ENCODE peak calls at places on chromosomes 6 and 20, in eight cellular contexts. One of them, this sample, is unnamed.

GRCh38 chr20:60262967-60263603 is 304.9 kb downstream of the CDH26 start:
- DNase-seq in neural crest cell: peak
- DNase-seq in neural progenitor cell: peak
- DNase-seq in Calu3: peak
- DNase-seq in fibroblast of mammary gland: peak
- DNase-seq in body of pancreas: no peak
- DNase-seq in GM12864: no peak
- DNase-seq in fibroblast of pulmonary artery: no peak
- DNase-seq in this sample: peak

GRCh38 chr20:25040438-25040831 is 17.5 kb downstream of the ACSS1 start:
- DNase-seq in neural crest cell: no peak
- DNase-seq in neural progenitor cell: no peak
- DNase-seq in Calu3: no peak
- DNase-seq in fibroblast of mammary gland: peak
- DNase-seq in body of pancreas: peak
- DNase-seq in GM12864: no peak
- DNase-seq in fibroblast of pulmonary artery: peak
- DNase-seq in this sample: no peak

GRCh38 chr6:27836080-27836782 is 76.0 kb downstream of the OR2B2 start:
- DNase-seq in neural crest cell: no peak
- DNase-seq in neural progenitor cell: no peak
- DNase-seq in Calu3: no peak
- DNase-seq in fibroblast of mammary gland: no peak
- DNase-seq in body of pancreas: no peak
- DNase-seq in GM12864: no peak
- DNase-seq in fibroblast of pulmonary artery: no peak
- DNase-seq in this sample: no peak

GRCh38 chr6:95690328-95690727 is 113.0 kb downstream of the MANEA start:
- DNase-seq in neural crest cell: no peak
- DNase-seq in neural progenitor cell: no peak
- DNase-seq in Calu3: no peak
- DNase-seq in fibroblast of mammary gland: no peak
- DNase-seq in body of pancreas: no peak
- DNase-seq in GM12864: no peak
- DNase-seq in fibroblast of pulmonary artery: no peak
- DNase-seq in this sample: no peak

GRCh38 chr6:54614499-54615195 is 231.9 kb upstream of the FAM83B start:
- DNase-seq in neural crest cell: no peak
- DNase-seq in neural progenitor cell: peak
- DNase-seq in Calu3: no peak
- DNase-seq in fibroblast of mammary gland: no peak
- DNase-seq in body of pancreas: no peak
- DNase-seq in GM12864: no peak
- DNase-seq in fibroblast of pulmonary artery: no peak
- DNase-seq in this sample: no peak

GRCh38 chr20:57457243-57457761 is 66.1 kb downstream of the RBM38 start:
- DNase-seq in neural crest cell: no peak
- DNase-seq in neural progenitor cell: no peak
- DNase-seq in Calu3: no peak
- DNase-seq in fibroblast of mammary gland: no peak
- DNase-seq in body of pancreas: no peak
- DNase-seq in GM12864: no peak
- DNase-seq in fibroblast of pulmonary artery: no peak
- DNase-seq in this sample: no peak

GRCh38 chr20:59232618-59233017 is 67.8 kb upstream of the EDN3 start:
- DNase-seq in neural crest cell: no peak
- DNase-seq in neural progenitor cell: no peak
- DNase-seq in Calu3: no peak
- DNase-seq in fibroblast of mammary gland: peak
- DNase-seq in body of pancreas: no peak
- DNase-seq in GM12864: no peak
- DNase-seq in fibroblast of pulmonary artery: no peak
- DNase-seq in this sample: no peak

GRCh38 chr6:147936703-147937102 is 405.9 kb upstream of the SASH1 start:
- DNase-seq in neural crest cell: no peak
- DNase-seq in neural progenitor cell: no peak
- DNase-seq in Calu3: no peak
- DNase-seq in fibroblast of mammary gland: no peak
- DNase-seq in body of pancreas: no peak
- DNase-seq in GM12864: no peak
- DNase-seq in fibroblast of pulmonary artery: no peak
- DNase-seq in this sample: no peak

GRCh38 chr6:119156742-119157494 is 78.5 kb upstream of the FAM184A start:
- DNase-seq in neural crest cell: no peak
- DNase-seq in neural progenitor cell: no peak
- DNase-seq in Calu3: no peak
- DNase-seq in fibroblast of mammary gland: no peak
- DNase-seq in body of pancreas: no peak
- DNase-seq in GM12864: no peak
- DNase-seq in fibroblast of pulmonary artery: no peak
- DNase-seq in this sample: no peak

GRCh38 chr6:158939255-158940170 is 60.5 kb downstream of the RSPH3 start:
- DNase-seq in neural crest cell: no peak
- DNase-seq in neural progenitor cell: peak
- DNase-seq in Calu3: peak
- DNase-seq in fibroblast of mammary gland: no peak
- DNase-seq in body of pancreas: no peak
- DNase-seq in GM12864: no peak
- DNase-seq in fibroblast of pulmonary artery: no peak
- DNase-seq in this sample: no peak

GRCh38 chr6:4316867-4317400 is 181.6 kb upstream of the ECI2 start:
- DNase-seq in neural crest cell: no peak
- DNase-seq in neural progenitor cell: no peak
- DNase-seq in Calu3: peak
- DNase-seq in fibroblast of mammary gland: peak
- DNase-seq in body of pancreas: peak
- DNase-seq in GM12864: no peak
- DNase-seq in fibroblast of pulmonary artery: peak
- DNase-seq in this sample: no peak

GRCh38 chr6:17871169-17871479 is 116.3 kb downstream of the KIF13A start:
- DNase-seq in neural crest cell: no peak
- DNase-seq in neural progenitor cell: no peak
- DNase-seq in Calu3: no peak
- DNase-seq in fibroblast of mammary gland: no peak
- DNase-seq in body of pancreas: no peak
- DNase-seq in GM12864: no peak
- DNase-seq in fibroblast of pulmonary artery: no peak
- DNase-seq in this sample: no peak

GRCh38 chr20:11260611-11261010 is 586.8 kb upstream of the JAG1 start:
- DNase-seq in neural crest cell: no peak
- DNase-seq in neural progenitor cell: no peak
- DNase-seq in Calu3: no peak
- DNase-seq in fibroblast of mammary gland: peak
- DNase-seq in body of pancreas: no peak
- DNase-seq in GM12864: no peak
- DNase-seq in fibroblast of pulmonary artery: peak
- DNase-seq in this sample: no peak
- TF ChIP-seq CTCF in neural crest cell: no peak
- TF ChIP-seq CTCF in neural progenitor cell: no peak
- TF ChIP-seq CTCF in Calu3: no peak
- TF ChIP-seq CTCF in fibroblast of mammary gland: no peak
- TF ChIP-seq CTCF in body of pancreas: no peak
- TF ChIP-seq CTCF in GM12864: no peak
- TF ChIP-seq CTCF in fibroblast of pulmonary artery: no peak
- TF ChIP-seq CTCF in this sample: no peak

DNA sequence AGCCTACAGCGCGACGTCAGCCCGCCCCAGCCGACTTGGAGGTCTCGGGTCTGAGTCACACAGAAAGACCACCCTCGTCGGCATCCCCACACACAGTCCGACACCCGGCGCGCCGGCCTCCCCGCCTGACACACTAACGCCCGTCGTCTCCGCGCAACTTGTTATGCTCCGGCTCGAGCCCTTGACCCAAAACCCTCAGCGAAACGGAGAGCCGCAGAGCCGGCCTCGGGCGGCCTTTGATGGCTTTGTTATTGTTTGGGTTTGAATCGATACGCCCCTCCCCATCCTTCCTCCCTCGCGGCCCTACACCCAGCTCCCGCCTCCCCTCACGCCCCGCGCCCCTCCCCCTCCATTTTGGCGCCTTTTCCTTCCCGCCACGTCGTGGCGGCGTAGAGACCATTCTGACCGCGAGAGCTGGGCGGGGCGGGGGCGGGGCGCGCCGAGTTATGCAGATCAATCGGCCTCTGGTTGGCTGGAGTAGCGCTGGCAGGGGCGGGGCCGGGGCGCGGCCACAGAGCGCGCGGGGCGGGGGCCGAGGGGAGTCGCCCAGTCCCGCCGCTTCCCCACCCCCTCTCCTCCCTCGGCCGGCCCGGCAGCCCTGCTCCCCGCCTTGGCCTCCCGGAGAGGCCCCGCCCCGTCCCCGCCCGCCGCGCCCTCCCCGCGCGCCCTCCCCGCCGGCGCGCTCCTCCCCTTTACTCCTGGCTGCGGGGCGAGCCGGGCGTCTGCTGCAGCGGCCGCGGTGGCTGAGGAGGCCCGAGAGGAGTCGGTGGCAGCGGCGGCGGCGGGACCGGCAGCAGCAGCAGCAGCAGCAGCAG is at the start of gene PIM1:
- DNase-seq in neural crest cell: peak
- DNase-seq in neural progenitor cell: peak
- DNase-seq in Calu3: peak
- DNase-seq in fibroblast of mammary gland: peak
- DNase-seq in body of pancreas: peak
- DNase-seq in GM12864: peak
- DNase-seq in fibroblast of pulmonary artery: peak
- DNase-seq in this sample: peak
- TF ChIP-seq CTCF in neural crest cell: no peak
- TF ChIP-seq CTCF in neural progenitor cell: no peak
- TF ChIP-seq CTCF in Calu3: no peak
- TF ChIP-seq CTCF in fibroblast of mammary gland: no peak
- TF ChIP-seq CTCF in body of pancreas: no peak
- TF ChIP-seq CTCF in GM12864: no peak
- TF ChIP-seq CTCF in fibroblast of pulmonary artery: no peak
- TF ChIP-seq CTCF in this sample: no peak

DNA sequence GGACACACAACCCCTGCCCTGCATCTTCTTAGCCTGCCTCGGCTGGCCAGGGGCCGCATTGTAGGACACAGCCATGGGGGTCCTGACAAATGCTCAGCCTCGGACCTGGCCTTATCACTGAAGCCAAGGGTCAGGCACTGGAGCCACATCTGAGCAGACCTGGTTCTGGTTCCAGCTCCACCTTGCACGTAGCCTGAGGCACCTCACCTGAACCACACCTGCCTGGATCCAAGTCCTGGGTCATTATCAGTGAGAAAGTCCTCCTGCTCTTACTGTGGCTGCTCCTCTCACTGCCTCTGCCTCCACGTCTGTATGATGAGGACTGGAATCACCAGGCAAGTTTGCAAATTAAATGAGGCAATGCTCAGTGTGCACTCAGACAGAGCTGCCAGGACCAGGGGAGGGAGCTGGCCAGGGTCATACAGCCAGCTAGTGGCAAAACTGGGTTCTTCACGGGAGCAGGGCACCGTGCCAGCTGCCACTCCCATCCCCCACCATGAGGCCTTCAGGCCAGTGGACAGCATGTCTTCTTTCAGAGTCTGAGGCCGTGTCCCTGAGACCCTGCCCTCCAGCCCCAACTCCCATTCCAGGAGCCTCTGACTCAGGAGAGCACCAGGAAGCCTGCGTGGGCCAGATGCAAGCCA is 40.2 kb downstream of the MRPL14 start:
- DNase-seq in neural crest cell: no peak
- DNase-seq in neural progenitor cell: no peak
- DNase-seq in Calu3: peak
- DNase-seq in fibroblast of mammary gland: no peak
- DNase-seq in body of pancreas: peak
- DNase-seq in GM12864: no peak
- DNase-seq in fibroblast of pulmonary artery: no peak
- DNase-seq in this sample: no peak
- TF ChIP-seq CTCF in neural crest cell: no peak
- TF ChIP-seq CTCF in neural progenitor cell: no peak
- TF ChIP-seq CTCF in Calu3: no peak
- TF ChIP-seq CTCF in fibroblast of mammary gland: no peak
- TF ChIP-seq CTCF in body of pancreas: no peak
- TF ChIP-seq CTCF in GM12864: no peak
- TF ChIP-seq CTCF in fibroblast of pulmonary artery: no peak
- TF ChIP-seq CTCF in this sample: no peak

GRCh38 chr20:38172344-38172743 is 7.3 kb upstream of the TGM2 start:
- DNase-seq in neural crest cell: no peak
- DNase-seq in neural progenitor cell: no peak
- DNase-seq in Calu3: no peak
- DNase-seq in fibroblast of mammary gland: no peak
- DNase-seq in body of pancreas: no peak
- DNase-seq in GM12864: no peak
- DNase-seq in fibroblast of pulmonary artery: peak
- DNase-seq in this sample: no peak
- TF ChIP-seq CTCF in neural crest cell: no peak
- TF ChIP-seq CTCF in neural progenitor cell: no peak
- TF ChIP-seq CTCF in Calu3: peak
- TF ChIP-seq CTCF in fibroblast of mammary gland: peak
- TF ChIP-seq CTCF in body of pancreas: no peak
- TF ChIP-seq CTCF in GM12864: no peak
- TF ChIP-seq CTCF in fibroblast of pulmonary artery: peak
- TF ChIP-seq CTCF in this sample: no peak

GRCh38 chr6:36874443-36875249 is at the start of gene PPIL1:
- DNase-seq in neural crest cell: peak
- DNase-seq in neural progenitor cell: peak
- DNase-seq in Calu3: peak
- DNase-seq in fibroblast of mammary gland: peak
- DNase-seq in body of pancreas: peak
- DNase-seq in GM12864: peak
- DNase-seq in fibroblast of pulmonary artery: peak
- DNase-seq in this sample: peak

GRCh38 chr6:36873115-36873514 is 1.5 kb downstream of the PPIL1 start:
- DNase-seq in neural crest cell: no peak
- DNase-seq in neural progenitor cell: no peak
- DNase-seq in Calu3: no peak
- DNase-seq in fibroblast of mammary gland: no peak
- DNase-seq in body of pancreas: no peak
- DNase-seq in GM12864: no peak
- DNase-seq in fibroblast of pulmonary artery: no peak
- DNase-seq in this sample: no peak

GRCh38 chr6:36875250-36875633 is 639 bp upstream of the PPIL1 start:
- DNase-seq in neural crest cell: no peak
- DNase-seq in neural progenitor cell: no peak
- DNase-seq in Calu3: no peak
- DNase-seq in fibroblast of mammary gland: no peak
- DNase-seq in body of pancreas: no peak
- DNase-seq in GM12864: no peak
- DNase-seq in fibroblast of pulmonary artery: no peak
- DNase-seq in this sample: no peak

GRCh38 chr6:36874016-36874442 is 574 bp downstream of the PPIL1 start:
- DNase-seq in neural crest cell: no peak
- DNase-seq in neural progenitor cell: no peak
- DNase-seq in Calu3: no peak
- DNase-seq in fibroblast of mammary gland: peak
- DNase-seq in body of pancreas: peak
- DNase-seq in GM12864: no peak
- DNase-seq in fibroblast of pulmonary artery: peak
- DNase-seq in this sample: no peak

DNA sequence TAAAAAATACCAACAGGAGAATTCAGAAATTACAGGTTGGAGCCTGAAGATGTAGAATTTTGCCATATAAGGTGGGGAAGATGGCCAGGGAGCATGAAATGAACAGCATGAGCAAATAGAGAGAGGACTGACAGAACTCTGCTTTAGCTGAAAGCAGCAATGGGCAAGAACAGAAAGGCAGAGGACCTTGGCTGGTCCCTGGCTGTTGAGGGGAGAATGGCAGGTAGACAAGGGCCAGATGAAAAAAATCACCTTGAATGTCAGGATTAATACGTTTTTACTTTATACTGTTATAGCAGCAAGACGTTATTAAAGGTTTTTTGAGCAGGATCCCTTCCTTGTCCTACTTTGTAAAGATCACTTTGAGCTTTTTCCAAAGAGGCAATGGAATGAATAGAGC is 991 bp downstream of the PPIL1 start:
- DNase-seq in neural crest cell: no peak
- DNase-seq in neural progenitor cell: no peak
- DNase-seq in Calu3: peak
- DNase-seq in fibroblast of mammary gland: no peak
- DNase-seq in body of pancreas: no peak
- DNase-seq in GM12864: no peak
- DNase-seq in fibroblast of pulmonary artery: no peak
- DNase-seq in this sample: no peak
- TF ChIP-seq CTCF in neural crest cell: no peak
- TF ChIP-seq CTCF in neural progenitor cell: peak
- TF ChIP-seq CTCF in Calu3: no peak
- TF ChIP-seq CTCF in fibroblast of mammary gland: no peak
- TF ChIP-seq CTCF in body of pancreas: no peak
- TF ChIP-seq CTCF in GM12864: peak
- TF ChIP-seq CTCF in fibroblast of pulmonary artery: peak
- TF ChIP-seq CTCF in this sample: no peak